ENCODE peak calls at places on chromosomes 11 and 22, in eight cellular contexts. N is stimulated activated CD8-positive, alpha-beta memory T cell treated with anti-CD3 and anti-CD28 coated beads, Interleukin-4, amount 100 ng/mL, for 1 hour; E is OCI-LY7; I is ELR; J is COLO829; V is keratinocyte; B is stimulated activated naive CD4-positive, alpha-beta T cell; W is WTC11. P is an unnamed sample.
A peak's percentile ranks its signal among the peaks of the same experiment; 100 is the strongest.

GRCh38 chr11:68037481-68038225 is 1.2 kb upstream of the TCIRG1 start:
- DNase-seq in W (no peak), E (no peak), J (no peak), I (no peak), N (no peak), V (no peak), B (no peak), P (no peak)

GRCh38 chr11:34963351-34963750 is 46.9 kb downstream of the PDHX start:
- DNase-seq in I (no peak), N (no peak), J (no peak), V (no peak), W (no peak), B (no peak), E (no peak), P (no peak)

GRCh38 chr11:119315139-119316016 is 1.6 kb downstream of the MCAM start:
- DNase-seq in W (peak; percentile 74), I (peak; percentile 18), B (peak; percentile 17), E (peak; percentile 73), V (no peak), N (no peak), J (peak; percentile 53), P (no peak)

GRCh38 chr22:30044369-30044768 is 35.9 kb upstream of the HORMAD2 start:
- DNase-seq in V (no peak), E (no peak), J (peak; percentile 85), B (no peak), W (no peak), N (no peak), I (peak; percentile 95), P (no peak)

GRCh38 chr22:41234815-41235687 is 5.7 kb downstream of the CHADL start:
- DNase-seq in V (no peak), E (no peak), W (no peak), I (no peak), J (no peak), B (no peak), N (no peak), P (no peak)

GRCh38 chr22:27124336-27125023 is 467.1 kb downstream of the MIAT start:
- DNase-seq in N (no peak), I (no peak), B (no peak), E (no peak), W (no peak), V (no peak), J (no peak), P (no peak)

GRCh38 chr11:75633409-75634011 is 35.3 kb downstream of the MAP6 start:
- DNase-seq in I (no peak), W (no peak), B (no peak), V (no peak), E (no peak), J (no peak), N (no peak), P (no peak)

GRCh38 chr11:111444040-111444439 is 65.0 kb upstream of the POU2AF1 start:
- DNase-seq in J (no peak), E (no peak), N (no peak), W (no peak), I (no peak), V (no peak), B (no peak), P (no peak)

GRCh38 chr11:67282876-67283371 is 6.2 kb upstream of the ANKRD13D start:
- DNase-seq in V (no peak), B (no peak), N (no peak), E (no peak), W (no peak), I (no peak), J (no peak), P (no peak)

GRCh38 chr22:19641254-19641982 is 72.9 kb upstream of the SEPTIN5 start:
- DNase-seq in W (peak; percentile 85), V (no peak), E (no peak), B (no peak), I (peak; percentile 39), J (no peak), N (no peak), P (no peak)

GRCh38 chr11:70322653-70323052 is 52.2 kb downstream of the PPFIA1 start:
- DNase-seq in E (no peak), W (no peak), N (no peak), J (no peak), B (no peak), V (no peak), I (no peak), P (no peak)

GRCh38 chr11:67646535-67647336 is 3.8 kb downstream of the ACY3 start:
- DNase-seq in J (no peak), E (peak; percentile 94), W (no peak), V (no peak), I (no peak), B (no peak), N (no peak), P (no peak)

GRCh38 chr22:48960981-48961655 is 866.6 kb downstream of the BRD1 start:
- DNase-seq in E (no peak), V (no peak), W (no peak), B (no peak), N (no peak), I (no peak), J (no peak), P (no peak)

GRCh38 chr11:67099841-67100324 is 19.2 kb upstream of the KDM2A start:
- DNase-seq in I (no peak), V (no peak), J (no peak), B (no peak), N (no peak), W (no peak), E (peak; percentile 27), P (no peak)

GRCh38 chr11:44542372-44542771 is 23.1 kb upstream of the CD82 start:
- DNase-seq in J (no peak), B (no peak), E (no peak), W (no peak), I (no peak), V (no peak), N (no peak), P (no peak)

GRCh38 chr11:95154514-95154913 is 64.9 kb downstream of the ENDOD1 start:
- DNase-seq in I (peak; percentile 51), E (peak; percentile 78), N (peak; percentile 24), W (peak; percentile 75), B (peak; percentile 48), J (peak; percentile 56), V (no peak), P (no peak)

GRCh38 chr11:108897071-108897481 is 232.2 kb downstream of the DDX10 start:
- DNase-seq in W (no peak), V (no peak), E (no peak), B (no peak), I (peak; percentile 69), J (no peak), N (no peak), P (no peak)

GRCh38 chr22:41910599-41911291 is 4.1 kb downstream of the SHISA8 start:
- DNase-seq in B (no peak), N (no peak), W (no peak), V (no peak), J (no peak), E (no peak), I (peak; percentile 42), P (no peak)

GRCh38 chr22:41181349-41182241 is 23.5 kb upstream of the L3MBTL2 start:
- DNase-seq in E (no peak), W (no peak), N (no peak), I (peak; percentile 83), J (no peak), V (no peak), B (no peak), P (no peak)

GRCh38 chr22:45069925-45070324 is 60.1 kb upstream of the PHF21B start:
- DNase-seq in I (no peak), B (no peak), J (no peak), N (no peak), E (no peak), V (no peak), W (no peak), P (no peak)

GRCh38 chr11:119788911-119789560 is 60.0 kb upstream of the NECTIN1 start:
- DNase-seq in I (no peak), N (no peak), B (no peak), E (no peak), V (no peak), J (no peak), W (no peak), P (no peak)

GRCh38 chr11:126146454-126147192 is 64.8 kb downstream of the RPUSD4 start:
- DNase-seq in W (peak; percentile 56), B (no peak), V (no peak), I (no peak), N (no peak), E (no peak), J (peak; percentile 68), P (no peak)

GRCh38 chr22:29635734-29636357 is 32.4 kb downstream of the NF2 start:
- DNase-seq in W (no peak), B (no peak), E (peak; percentile 58), N (no peak), V (no peak), J (peak; percentile 61), I (peak; percentile 73), P (no peak)

GRCh38 chr22:17980638-17981051 is 43.7 kb downstream of the MICAL3 start:
- DNase-seq in W (no peak), E (peak; percentile 75), N (peak; percentile 25), I (no peak), J (peak; percentile 41), V (no peak), B (peak; percentile 24), P (no peak)

GRCh38 chr11:118998822-118999221 is 884 bp downstream of the CENATAC start:
- DNase-seq in J (peak; percentile 56), B (no peak), N (no peak), E (no peak), V (peak; percentile 64), W (no peak), I (peak; percentile 93), P (no peak)

GRCh38 chr11:6219359-6219758 is 14.0 kb downstream of the C11orf42 start:
- DNase-seq in N (no peak), I (peak; percentile 85), J (peak; percentile 83), E (no peak), V (peak; percentile 15), B (no peak), W (no peak), P (no peak)

GRCh38 chr22:23012081-23012622 is 58.2 kb upstream of the GNAZ start:
- DNase-seq in J (no peak), V (no peak), W (no peak), I (no peak), E (no peak), N (no peak), B (no peak), P (no peak)

GRCh38 chr11:48107188-48107704 is 109.4 kb upstream of the OR4B1 start:
- DNase-seq in N (no peak), I (peak; percentile 73), E (peak; percentile 83), W (no peak), V (no peak), J (no peak), B (no peak), P (no peak)

GRCh38 chr11:61198391-61198790 is 4.9 kb upstream of the PGA3 start:
- DNase-seq in N (no peak), J (no peak), B (no peak), V (no peak), I (no peak), W (no peak), E (no peak), P (no peak)

P was measured in cortex of kidney.